ENCODE peak calls at places on chromosomes 6 and 20, in five cellular contexts. U, I, T, P and J are unnamed samples.

GRCh38 chr6:82182756-82183155 is 64.8 kb downstream of the IBTK start:
- DNase-seq in I (no peak), P (peak), T (no peak), U (peak), J (no peak)

GRCh38 chr20:39630215-39630614 is 668.1 kb downstream of the DHX35 start:
- DNase-seq in P (no peak), T (no peak), U (no peak), I (no peak), J (peak)

GRCh38 chr6:1424306-1424927 is 35.0 kb downstream of the FOXF2 start:
- DNase-seq in T (no peak), I (no peak), P (no peak), U (peak), J (peak)

GRCh38 chr20:48594533-48594932 is 233.3 kb downstream of the PREX1 start:
- DNase-seq in U (no peak), T (no peak), I (no peak), P (no peak), J (no peak)

GRCh38 chr20:1929460-1929859 is 34.3 kb downstream of the SIRPA start:
- DNase-seq in T (no peak), I (no peak), P (no peak), U (no peak), J (no peak)

GRCh38 chr6:105648276-105648675 is 245.4 kb upstream of the PREP start:
- DNase-seq in I (no peak), P (no peak), U (no peak), T (no peak), J (no peak)

GRCh38 chr20:43904195-43904594 is 10.5 kb upstream of the TOX2 start:
- DNase-seq in U (no peak), P (no peak), T (no peak), I (no peak), J (no peak)

GRCh38 chr6:14001329-14002012 is 76.7 kb downstream of the RNF182 start:
- DNase-seq in U (peak), P (peak), T (no peak), I (no peak), J (peak)

GRCh38 chr6:11083956-11084355 is 9.7 kb upstream of the SMIM13 start:
- DNase-seq in P (no peak), T (no peak), I (no peak), U (no peak), J (no peak)

GRCh38 chr6:168050861-168051586 is 28.0 kb downstream of the FRMD1 start:
- DNase-seq in U (no peak), P (no peak), I (no peak), T (no peak), J (no peak)

GRCh38 chr20:46046588-46047310 is 17.7 kb downstream of the SLC12A5 start:
- DNase-seq in P (no peak), U (no peak), T (no peak), I (no peak), J (no peak)

GRCh38 chr6:36677753-36678487 is 594 bp upstream of the CDKN1A start:
- DNase-seq in P (no peak), T (no peak), I (no peak), U (no peak), J (no peak)

GRCh38 chr6:131575834-131576478 is 2.9 kb downstream of the ARG1 start:
- DNase-seq in T (no peak), I (no peak), P (no peak), U (no peak), J (no peak)

GRCh38 chr6:36755435-36756348 is 58.1 kb downstream of the RAB44 start:
- DNase-seq in T (no peak), U (peak), P (no peak), I (no peak), J (no peak)

GRCh38 chr6:127481628-127482027 is 22.4 kb upstream of the KIAA0408 start:
- DNase-seq in I (no peak), U (peak), P (no peak), T (no peak), J (no peak)

GRCh38 chr6:134447883-134448387 is 130.0 kb upstream of the SGK1 start:
- DNase-seq in P (peak), I (no peak), T (no peak), U (peak), J (no peak)

GRCh38 chr20:48102821-48103635 is 317.7 kb upstream of the SULF2 start:
- DNase-seq in I (no peak), P (no peak), T (no peak), U (peak), J (no peak)

GRCh38 chr20:19976595-19977372 is 40.4 kb upstream of the NAA20 start:
- DNase-seq in P (no peak), U (peak), T (no peak), I (peak), J (no peak)

GRCh38 chr6:107466062-107466461 is 6.7 kb upstream of the PDSS2 start:
- DNase-seq in P (no peak), I (no peak), U (no peak), T (no peak), J (no peak)

GRCh38 chr20:56801991-56802740 is 173.1 kb downstream of the TFAP2C start:
- DNase-seq in I (no peak), P (no peak), T (no peak), U (peak), J (no peak)

GRCh38 chr6:41675176-41675767 is 37.0 kb downstream of the MDFI start:
- DNase-seq in T (no peak), U (no peak), P (no peak), I (no peak), J (no peak)

GRCh38 chr6:11847515-11848244 is 69.1 kb upstream of the ADTRP start:
- DNase-seq in U (peak), P (no peak), T (no peak), I (no peak), J (no peak)

GRCh38 chr20:24543168-24543567 is 73.7 kb downstream of the SYNDIG1 start:
- DNase-seq in I (no peak), U (no peak), P (no peak), T (no peak), J (no peak)
- H3K4me3 ChIP-seq in I (no peak), U (no peak), P (no peak), T (no peak), J (no peak)

GRCh38 chr20:62922451-62922921 is 3.8 kb downstream of the DIDO1 start:
- DNase-seq in P (no peak), U (no peak), I (no peak), T (no peak), J (no peak)
- H3K4me3 ChIP-seq in P (no peak), U (no peak), I (peak), T (peak), J (no peak)

GRCh38 chr6:3162067-3162497 is 4.7 kb upstream of the TUBB2A start:
- DNase-seq in P (no peak), I (no peak), U (peak), T (no peak), J (no peak)

GRCh38 chr6:3164388-3164787 is 7.0 kb upstream of the TUBB2A start:
- DNase-seq in U (no peak), P (no peak), T (no peak), I (no peak), J (no peak)

GRCh38 chr6:3162565-3163247 is 5.4 kb upstream of the TUBB2A start:
- DNase-seq in T (peak), U (peak), P (no peak), I (no peak), J (peak)

GRCh38 chr6:3165631-3166534 is 8.5 kb upstream of the TUBB2A start:
- DNase-seq in U (peak), I (no peak), T (no peak), P (no peak), J (no peak)

GRCh38 chr6:3163248-3163594 is 5.9 kb upstream of the TUBB2A start:
- DNase-seq in U (no peak), P (no peak), I (no peak), T (peak), J (no peak)
- H3K4me3 ChIP-seq in U (peak), P (peak), I (peak), T (no peak), J (peak)

DNA sequence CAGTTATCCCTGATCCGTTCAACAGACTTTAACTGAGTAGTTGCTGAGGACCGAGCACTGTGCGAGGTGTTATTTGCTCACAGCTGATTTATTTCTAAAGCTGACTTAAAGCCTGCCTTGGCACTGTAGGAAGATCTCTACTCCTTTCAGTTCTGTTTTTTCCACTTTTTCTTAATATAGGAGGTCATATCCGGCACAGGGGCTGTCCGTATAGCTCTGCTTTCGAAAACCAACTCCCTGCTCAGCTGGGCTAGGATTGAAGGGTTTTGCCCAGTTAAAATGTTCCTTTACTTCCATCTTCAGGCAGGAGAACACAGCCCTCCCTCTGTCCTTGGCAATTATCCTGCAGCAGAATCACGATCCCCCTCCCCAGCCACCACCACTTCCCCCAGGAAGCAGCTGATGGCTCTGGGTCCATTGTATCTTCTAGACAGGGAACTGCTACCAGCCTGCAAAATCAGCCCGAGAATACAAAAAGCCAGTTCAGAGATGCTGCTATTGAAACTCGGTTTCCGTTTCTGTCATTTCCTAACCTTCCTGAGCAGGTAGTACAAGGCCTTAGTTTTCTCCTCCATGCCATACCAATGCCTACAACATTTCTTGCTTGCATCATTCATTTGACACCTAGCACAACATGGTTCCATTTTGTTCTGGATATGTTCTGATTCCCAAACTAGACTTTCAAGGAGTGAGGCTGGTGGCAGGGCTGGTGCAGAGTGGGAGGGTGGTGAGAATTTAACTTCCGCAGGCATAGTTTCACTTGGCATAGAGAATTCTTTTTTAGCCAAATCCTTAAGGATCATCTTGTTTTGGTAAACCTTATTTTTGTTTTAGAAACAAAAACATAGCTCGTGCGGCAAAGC is 53.8 kb downstream of the FAM50B start:
- DNase-seq in U (no peak), T (no peak), P (no peak), I (no peak), J (no peak)
- H3K4me3 ChIP-seq in U (no peak), T (no peak), P (no peak), I (peak), J (no peak)

GRCh38 chr20:59939052-59939878 is 840 bp downstream of the PPP1R3D start:
- DNase-seq in U (no peak), P (no peak), I (no peak), T (no peak), J (no peak)

GRCh38 chr20:59938696-59939051 is 1.4 kb downstream of the PPP1R3D start:
- DNase-seq in P (no peak), T (no peak), U (no peak), I (no peak), J (no peak)

GRCh38 chr20:59939879-59940128 is 301 bp downstream of the PPP1R3D start:
- DNase-seq in T (no peak), I (no peak), U (no peak), P (no peak), J (peak)

GRCh38 chr20:59937150-59937549 is 3.0 kb downstream of the PPP1R3D start:
- DNase-seq in U (no peak), I (no peak), P (no peak), T (no peak), J (no peak)

GRCh38 chr20:59938221-59938620 is 1.9 kb downstream of the PPP1R3D start:
- DNase-seq in U (peak), T (no peak), P (no peak), I (no peak), J (no peak)
- H3K4me3 ChIP-seq in U (no peak), T (no peak), P (peak), I (peak), J (no peak)

GRCh38 chr20:38032585-38033329 is 499 bp downstream of the TTI1 start:
- DNase-seq in T (no peak), U (no peak), I (no peak), P (no peak), J (no peak)

GRCh38 chr20:38029453-38029852 is 3.8 kb downstream of the TTI1 start:
- DNase-seq in I (no peak), T (no peak), P (no peak), U (no peak), J (no peak)

GRCh38 chr20:38034108-38034649 is 633 bp downstream of the RPRD1B start:
- DNase-seq in T (no peak), U (no peak), I (no peak), P (no peak), J (no peak)

GRCh38 chr20:38033330-38034107 is at the start of the genes RPRD1B and TTI1:
- DNase-seq in P (no peak), U (peak), I (peak), T (peak), J (peak)

GRCh38 chr20:38031957-38032356 is 1.3 kb downstream of the TTI1 start:
- DNase-seq in U (no peak), T (no peak), I (no peak), P (no peak), J (no peak)
- H3K4me3 ChIP-seq in U (no peak), T (no peak), I (peak), P (no peak), J (no peak)

GRCh38 chr6:3228791-3229565 is 1.5 kb upstream of the TUBB2B start:
- DNase-seq in T (peak), I (no peak), P (no peak), U (no peak), J (peak)
- H3K4me3 ChIP-seq in T (peak), I (peak), P (peak), U (peak), J (peak)